ENCODE peak calls at places on chromosomes 12 and 14, in eight cellular contexts. O is ovary, L is prostate gland, N is IMR-90, U is breast epithelium, S is psoas muscle, C is A549, W is WERI-Rb-1. V is an unnamed sample.
A peak's percentile ranks its signal among the peaks of the same experiment; 100 is the strongest.

GRCh38 chr14:63893701-63894458 is 41.1 kb downstream of the SYNE2 start:
- DNase-seq in O (peak; percentile 42), L (peak; percentile 23), N (peak; percentile 91), U (no peak), S (peak; percentile 69), C (peak; percentile 45), W (no peak), V (peak; percentile 75)

GRCh38 chr12:109134186-109134917 is 18.0 kb downstream of the ACACB start:
- DNase-seq in O (no peak), L (no peak), N (no peak), U (no peak), S (peak; percentile 90), C (peak; percentile 42), W (peak; percentile 54), V (no peak)

GRCh38 chr14:21999400-21999799 is 325.8 kb upstream of the OR4E1 start:
- DNase-seq in O (no peak), L (no peak), N (no peak), U (no peak), S (no peak), C (no peak), W (no peak), V (no peak)

GRCh38 chr14:22429546-22429945 is 159.5 kb downstream of the DAD1 start:
- DNase-seq in O (no peak), L (no peak), N (no peak), U (no peak), S (no peak), C (no peak), W (no peak), V (no peak)

GRCh38 chr12:8890313-8891084 is 23.8 kb upstream of the PHC1 start:
- DNase-seq in O (peak; percentile 47), L (peak; percentile 34), N (peak; percentile 22), U (no peak), S (no peak), C (peak; percentile 51), W (peak; percentile 39), V (no peak)

GRCh38 chr14:68935761-68936209 is 43.3 kb downstream of the ACTN1 start:
- DNase-seq in O (no peak), L (peak; percentile 35), N (no peak), U (no peak), S (no peak), C (no peak), W (peak; percentile 39), V (peak; percentile 84)

GRCh38 chr12:7122876-7123769 is 5.6 kb downstream of the RBP5 start:
- DNase-seq in O (peak; percentile 60), L (no peak), N (no peak), U (no peak), S (no peak), C (no peak), W (no peak), V (no peak)

GRCh38 chr12:79676579-79676978 is 14.2 kb downstream of the PAWR start:
- DNase-seq in O (no peak), L (no peak), N (no peak), U (no peak), S (no peak), C (no peak), W (no peak), V (no peak)

GRCh38 chr14:71119075-71119474 is 211.8 kb downstream of the PCNX1 start:
- DNase-seq in O (no peak), L (no peak), N (peak; percentile 39), U (no peak), S (no peak), C (no peak), W (no peak), V (no peak)

GRCh38 chr12:127388985-127389384 is 878.0 kb upstream of the TMEM132C start:
- DNase-seq in O (no peak), L (no peak), N (no peak), U (no peak), S (no peak), C (no peak), W (no peak), V (no peak)

GRCh38 chr12:6323340-6323994 is 13.0 kb downstream of the PLEKHG6 start:
- DNase-seq in O (no peak), L (no peak), N (peak; percentile 94), U (no peak), S (peak; percentile 85), C (peak; percentile 92), W (peak; percentile 65), V (peak; percentile 73)

GRCh38 chr12:51222461-51222860 is 4.6 kb upstream of the POU6F1 start:
- DNase-seq in O (no peak), L (peak; percentile 76), N (no peak), U (no peak), S (no peak), C (peak; percentile 78), W (no peak), V (no peak)

GRCh38 chr12:112900298-112901145 is 6.2 kb upstream of the OAS1 start:
- DNase-seq in O (no peak), L (peak; percentile 30), N (peak; percentile 27), U (peak; percentile 26), S (no peak), C (peak; percentile 79), W (peak; percentile 17), V (no peak)

GRCh38 chr14:85409496-85410210 is 120.3 kb upstream of the FLRT2 start:
- DNase-seq in O (no peak), L (no peak), N (no peak), U (no peak), S (no peak), C (no peak), W (no peak), V (no peak)

GRCh38 chr12:101697197-101697929 is at the start of gene CHPT1:
- DNase-seq in O (peak; percentile 65), L (peak; percentile 57), N (peak; percentile 38), U (peak; percentile 27), S (peak; percentile 90), C (peak; percentile 58), W (peak; percentile 88), V (peak; percentile 69)

GRCh38 chr12:94047781-94048567 is 100.4 kb upstream of the PLXNC1 start:
- DNase-seq in O (no peak), L (peak; percentile 80), N (no peak), U (peak; percentile 71), S (no peak), C (no peak), W (no peak), V (no peak)

GRCh38 chr12:103387385-103387784 is 108.4 kb downstream of the C12orf42 start:
- DNase-seq in O (no peak), L (no peak), N (no peak), U (no peak), S (no peak), C (no peak), W (no peak), V (no peak)

GRCh38 chr12:8033153-8034044 is 883 bp downstream of the FOXJ2 start:
- DNase-seq in O (peak; percentile 81), L (peak; percentile 64), N (peak; percentile 33), U (peak; percentile 49), S (peak; percentile 74), C (peak; percentile 60), W (peak; percentile 66), V (no peak)

GRCh38 chr12:69196302-69197288 is 42.8 kb upstream of the CPSF6 start:
- DNase-seq in O (no peak), L (no peak), N (peak; percentile 9), U (no peak), S (no peak), C (peak; percentile 42), W (peak; percentile 9), V (no peak)
- H3K9me3 ChIP-seq in O (peaks cover 13% of the 10 kb centered on the region), L (no peaks in the 10 kb centered on the region), N (peaks cover 13% of the 10 kb centered on the region), U (peaks cover 10% of the 10 kb centered on the region), S (peaks cover 12% of the 10 kb centered on the region), C (peaks cover 24% of the 10 kb centered on the region), W (peaks cover 7% of the 10 kb centered on the region), V (peaks cover 37% of the 10 kb centered on the region)

GRCh38 chr14:98249476-98249875 is 1022.5 kb downstream of the BCL11B start:
- DNase-seq in O (no peak), L (no peak), N (no peak), U (no peak), S (no peak), C (no peak), W (no peak), V (no peak)
- H3K9me3 ChIP-seq in O (no peaks in the 10 kb centered on the region), L (no peaks in the 10 kb centered on the region), N (peaks cover 27% of the 10 kb centered on the region), U (no peaks in the 10 kb centered on the region), S (no peaks in the 10 kb centered on the region), C (no peaks in the 10 kb centered on the region), W (no peaks in the 10 kb centered on the region), V (no peaks in the 10 kb centered on the region)

DNA sequence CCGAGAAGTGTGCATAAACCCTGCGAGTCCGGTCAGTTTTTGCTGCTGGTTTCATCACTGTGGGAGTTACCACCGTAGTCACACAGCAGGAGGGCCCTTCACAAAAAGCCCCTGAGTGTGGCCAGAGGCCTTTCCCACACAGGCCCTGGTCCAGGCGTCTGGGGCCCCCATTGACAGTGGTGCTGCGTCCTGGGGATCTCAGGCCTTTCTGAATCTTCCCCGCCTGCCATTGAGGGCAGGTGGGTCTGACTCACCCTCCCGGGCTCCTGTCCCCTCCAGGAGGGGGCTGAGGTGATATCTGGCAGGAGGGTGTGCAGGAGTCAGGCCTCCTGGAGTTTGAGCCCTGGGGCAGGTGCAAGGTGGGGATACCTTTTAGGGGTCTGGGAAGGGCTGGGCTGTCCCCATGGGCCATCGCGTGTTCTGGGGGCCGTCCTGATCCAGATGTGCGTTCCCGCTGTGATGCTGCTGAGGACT is 358.5 kb downstream of the TMEM121 start:
- DNase-seq in O (peak; percentile 0), L (no peak), N (no peak), U (no peak), S (peak; percentile 15), C (no peak), W (peak; percentile 4), V (no peak)
- H3K9me3 ChIP-seq in O (no peaks in the 10 kb centered on the region), L (no peaks in the 10 kb centered on the region), N (peaks cover 49% of the 10 kb centered on the region), U (peaks cover 4% of the 10 kb centered on the region), S (no peaks in the 10 kb centered on the region), C (no peaks in the 10 kb centered on the region), W (peaks cover 4% of the 10 kb centered on the region), V (no peaks in the 10 kb centered on the region)

GRCh38 chr14:106210650-106211049 is 684.3 kb downstream of the TMEM121 start:
- DNase-seq in O (no peak), L (no peak), N (no peak), U (no peak), S (no peak), C (no peak), W (no peak), V (no peak)
- H3K9me3 ChIP-seq in O (no peaks in the 10 kb centered on the region), L (no peaks in the 10 kb centered on the region), N (peaks cover 28% of the 10 kb centered on the region), U (no peaks in the 10 kb centered on the region), S (no peaks in the 10 kb centered on the region), C (no peaks in the 10 kb centered on the region), W (no peaks in the 10 kb centered on the region), V (no peaks in the 10 kb centered on the region)

GRCh38 chr12:40211185-40211584 is 13.6 kb upstream of the LRRK2 start:
- DNase-seq in O (no peak), L (no peak), N (no peak), U (no peak), S (no peak), C (no peak), W (no peak), V (no peak)
- H3K9me3 ChIP-seq in O (no peaks in the 10 kb centered on the region), L (no peaks in the 10 kb centered on the region), N (no peaks in the 10 kb centered on the region), U (no peaks in the 10 kb centered on the region), S (no peaks in the 10 kb centered on the region), C (no peaks in the 10 kb centered on the region), W (no peaks in the 10 kb centered on the region), V (no peaks in the 10 kb centered on the region)

GRCh38 chr14:106509176-106509575 is 982.8 kb downstream of the TMEM121 start:
- DNase-seq in O (no peak), L (no peak), N (no peak), U (no peak), S (no peak), C (no peak), W (no peak), V (no peak)
- H3K9me3 ChIP-seq in O (no peaks in the 10 kb centered on the region), L (no peaks in the 10 kb centered on the region), N (peaks cover 28% of the 10 kb centered on the region), U (no peaks in the 10 kb centered on the region), S (no peaks in the 10 kb centered on the region), C (no peaks in the 10 kb centered on the region), W (no peaks in the 10 kb centered on the region), V (no peaks in the 10 kb centered on the region)